ENCODE peak calls at places on chromosomes 7 and 10, in five cellular contexts. H is heart left ventricle; Y is aorta; E is CD8-positive, alpha-beta T cell; X is tibial artery. Q is an unnamed sample. For H3K36me3, the result is how much of the 10 kb centered on the place peaks cover.

GRCh38 chr7:15515201-15515777 is 46.5 kb downstream of the AGMO start:
- DNase-seq in H (no peak), E (no peak), Y (no peak), X (no peak), Q (no peak)

GRCh38 chr7:93140582-93141191 is 7.5 kb downstream of the SAMD9L start:
- DNase-seq in Y (no peak), X (no peak), E (no peak), H (no peak), Q (no peak)

GRCh38 chr7:31123317-31123716 is 71.2 kb downstream of the ADCYAP1R1 start:
- DNase-seq in X (no peak), Y (no peak), E (no peak), H (no peak), Q (peak)

GRCh38 chr7:111647881-111648280 is 85.6 kb upstream of the IMMP2L start:
- DNase-seq in E (no peak), H (no peak), Y (no peak), X (no peak), Q (no peak)

GRCh38 chr10:97327348-97328294 is 6.9 kb downstream of the FRAT2 start:
- DNase-seq in E (no peak), X (no peak), H (no peak), Y (no peak), Q (no peak)

GRCh38 chr7:45646996-45647411 is 72.8 kb downstream of the ADCY1 start:
- DNase-seq in E (no peak), Y (no peak), X (peak), H (peak), Q (no peak)

GRCh38 chr7:16989883-16990413 is 108.2 kb upstream of the AGR3 start:
- DNase-seq in X (peak), H (peak), E (no peak), Y (no peak), Q (no peak)

GRCh38 chr10:132963430-132963960 is 21.1 kb upstream of the CFAP46 start:
- DNase-seq in H (no peak), X (peak), Y (no peak), E (no peak), Q (no peak)

GRCh38 chr10:100748251-100749058 is 3.1 kb downstream of the PAX2 start:
- DNase-seq in H (no peak), Y (no peak), E (no peak), X (no peak), Q (no peak)

GRCh38 chr10:72322030-72322279 is 32.8 kb downstream of the DNAJB12 start:
- DNase-seq in X (no peak), Y (no peak), E (no peak), H (no peak), Q (no peak)

GRCh38 chr10:118870467-118871243 is 115.9 kb upstream of the CACUL1 start:
- DNase-seq in E (no peak), X (no peak), Y (no peak), H (peak), Q (peak)

GRCh38 chr7:39539816-39540215 is 26.4 kb upstream of the YAE1 start:
- DNase-seq in X (no peak), H (no peak), E (no peak), Y (no peak), Q (no peak)

GRCh38 chr7:35723011-35723410 is 28.1 kb upstream of the HERPUD2 start:
- DNase-seq in E (no peak), H (no peak), X (no peak), Y (no peak), Q (no peak)

GRCh38 chr10:71486465-71487114 is 89.9 kb downstream of the CDH23 start:
- DNase-seq in H (peak), X (no peak), E (peak), Y (no peak), Q (no peak)

GRCh38 chr10:58385784-58386112 is 538 bp downstream of the TFAM start:
- DNase-seq in X (no peak), Y (peak), H (no peak), E (no peak), Q (no peak)

GRCh38 chr10:126459878-126460481 is 71.7 kb upstream of the ADAM12 start:
- DNase-seq in X (no peak), H (no peak), E (no peak), Y (no peak), Q (peak)

GRCh38 chr7:121204537-121204936 is 124.3 kb upstream of the WNT16 start:
- DNase-seq in X (no peak), Y (no peak), E (no peak), H (peak), Q (no peak)

GRCh38 chr10:130869179-130869841 is 442.2 kb downstream of the TCERG1L start:
- DNase-seq in H (no peak), Y (no peak), E (no peak), X (no peak), Q (no peak)

GRCh38 chr10:31936933-31937332 is 8.3 kb upstream of the ARHGAP12 start:
- DNase-seq in H (no peak), E (no peak), X (no peak), Y (no peak), Q (no peak)

GRCh38 chr7:73342645-73343044 is 14.7 kb downstream of the FKBP6 start:
- DNase-seq in E (no peak), Y (no peak), H (no peak), X (no peak), Q (no peak)

GRCh38 chr7:149209518-149210269 is 14.3 kb downstream of the ZNF282 start:
- DNase-seq in E (peak), Y (no peak), X (no peak), H (no peak), Q (no peak)

GRCh38 chr10:129888784-129889616 is 75.1 kb downstream of the EBF3 start:
- DNase-seq in X (no peak), Y (peak), H (peak), E (peak), Q (no peak)

GRCh38 chr7:144787127-144787526 is 48.7 kb downstream of the TPK1 start:
- DNase-seq in Y (no peak), X (no peak), H (no peak), E (no peak), Q (no peak)

GRCh38 chr7:21624320-21624719 is 81.5 kb downstream of the DNAH11 start:
- DNase-seq in Y (no peak), E (no peak), X (no peak), H (no peak), Q (no peak)

GRCh38 chr10:119634219-119634544 is 17.0 kb upstream of the BAG3 start:
- DNase-seq in H (no peak), X (no peak), Y (no peak), E (no peak), Q (no peak)

GRCh38 chr10:33236916-33237315 is 97.6 kb downstream of the NRP1 start:
- DNase-seq in H (no peak), X (no peak), Y (no peak), E (no peak), Q (no peak)

GRCh38 chr10:13634207-13634606 is 47.4 kb downstream of the PRPF18 start:
- DNase-seq in X (no peak), H (no peak), Y (no peak), E (no peak), Q (no peak)

GRCh38 chr10:18224626-18225445 is 84.6 kb downstream of the CACNB2 start:
- DNase-seq in E (no peak), H (no peak), Y (no peak), X (no peak), Q (peak)

GRCh38 chr7:31776616-31777015 is 89.6 kb downstream of the PPP1R17 start:
- DNase-seq in Y (no peak), H (no peak), E (no peak), X (no peak), Q (no peak)

GRCh38 chr7:32500922-32501341 is 5.6 kb downstream of the AVL9 start:
- DNase-seq in X (no peak), Y (no peak), H (no peak), E (no peak), Q (peak)

GRCh38 chr7:135847242-135847641 is 98.6 kb upstream of the FAM180A start:
- DNase-seq in E (no peak), X (no peak), Y (no peak), H (no peak), Q (no peak)

GRCh38 chr7:44060948-44061644 is 4.3 kb downstream of the PGAM2 start:
- DNase-seq in X (peak), Y (peak), H (no peak), E (no peak), Q (no peak)

GRCh38 chr10:119005377-119006043 is 24.0 kb upstream of the NANOS1 start:
- DNase-seq in E (no peak), H (no peak), Y (no peak), X (no peak), Q (no peak)

GRCh38 chr7:109751241-109751640 is 1181.6 kb downstream of the DNAJB9 start:
- DNase-seq in H (no peak), E (no peak), Y (no peak), X (no peak), Q (no peak)

GRCh38 chr10:26215923-26216576 is 524 bp upstream of the GAD2 start:
- DNase-seq in X (no peak), Y (peak), H (peak), E (no peak), Q (peak)

GRCh38 chr7:375491-375821 is 85.5 kb downstream of the FOXL3 start:
- DNase-seq in Y (peak), H (peak), X (peak), E (peak), Q (no peak)

GRCh38 chr7:73941836-73942551 is 81.0 kb downstream of the TMEM270 start:
- DNase-seq in Y (no peak), E (no peak), X (no peak), H (no peak), Q (no peak)

GRCh38 chr7:123601530-123601929 is at the start of gene ASB15:
- DNase-seq in E (no peak), Y (no peak), H (peak), X (no peak), Q (no peak)

GRCh38 chr7:55515569-55516279 is 56.6 kb downstream of the VOPP1 start:
- DNase-seq in Y (no peak), E (no peak), X (no peak), H (no peak), Q (no peak)

DNA sequence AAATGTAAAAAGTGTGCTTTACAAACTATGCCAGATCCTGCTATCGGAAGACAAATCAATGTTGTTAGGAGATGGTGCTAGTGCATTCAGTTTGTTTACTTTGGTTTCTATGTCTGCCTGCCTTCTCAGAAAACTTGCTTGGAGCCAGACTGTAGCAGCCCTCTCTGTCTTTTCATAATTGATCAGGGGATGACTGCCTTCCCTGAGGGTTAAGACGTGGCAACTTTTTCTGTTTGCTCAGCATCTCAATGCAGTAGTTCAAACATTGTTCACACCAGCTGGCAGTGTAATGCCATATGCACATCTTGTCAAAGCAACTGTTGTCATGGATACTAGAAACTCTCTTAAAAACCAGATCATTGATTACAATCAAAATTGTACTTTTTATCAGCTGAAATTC is 118.5 kb downstream of the FOXP2 start:
- DNase-seq in X (no peak), H (no peak), E (no peak), Y (no peak), Q (no peak)
- H3K27ac ChIP-seq in X (no peak), H (no peak), E (no peak), Y (no peak), Q (no peak)

DNA sequence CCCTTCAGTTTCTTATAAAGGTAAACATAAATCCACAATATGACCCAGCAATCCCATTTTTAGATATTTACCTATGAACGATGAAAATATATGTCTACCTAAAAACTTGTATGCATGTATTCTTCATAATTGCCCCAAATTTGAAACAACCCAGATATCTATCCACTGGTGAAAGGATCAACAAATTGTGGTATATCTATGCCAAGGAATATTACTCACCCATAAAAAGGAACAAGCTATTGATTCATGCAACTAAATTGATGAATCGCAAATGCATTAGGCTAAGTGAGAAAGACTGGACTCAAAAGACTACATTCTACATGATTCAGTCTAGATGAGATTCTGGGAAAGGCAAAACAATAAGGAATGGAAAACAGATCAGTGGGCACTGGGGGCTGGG is 126.0 kb upstream of the BTBD16 start:
- DNase-seq in E (no peak), X (no peak), H (no peak), Y (no peak), Q (no peak)
- H3K36me3 ChIP-seq in E (under half), X (under half), H (under half), Y (under half), Q (under half)

DNA sequence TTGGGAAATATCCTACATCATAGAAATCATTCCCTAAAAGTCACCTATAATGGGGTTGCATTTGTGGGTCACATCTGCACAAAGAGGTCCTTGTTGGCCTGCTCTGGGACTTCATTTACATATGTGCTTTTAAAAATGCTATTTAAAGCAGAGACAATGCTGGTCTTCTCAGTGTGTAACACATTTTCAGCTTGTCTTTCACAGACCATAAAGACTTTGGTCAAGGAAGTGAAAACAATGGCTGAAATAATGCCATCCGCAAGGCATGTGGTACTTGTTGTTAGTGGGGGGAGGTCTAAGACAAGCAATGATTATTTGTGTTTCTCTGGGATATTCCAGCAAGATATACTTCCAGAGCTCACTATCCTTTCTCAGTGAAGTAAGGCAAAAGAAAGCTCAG is 84.6 kb upstream of the PDLIM1 start:
- DNase-seq in Y (no peak), X (no peak), E (no peak), H (no peak), Q (no peak)
- H3K27ac ChIP-seq in Y (peak), X (peak), E (no peak), H (peak), Q (no peak)

DNA sequence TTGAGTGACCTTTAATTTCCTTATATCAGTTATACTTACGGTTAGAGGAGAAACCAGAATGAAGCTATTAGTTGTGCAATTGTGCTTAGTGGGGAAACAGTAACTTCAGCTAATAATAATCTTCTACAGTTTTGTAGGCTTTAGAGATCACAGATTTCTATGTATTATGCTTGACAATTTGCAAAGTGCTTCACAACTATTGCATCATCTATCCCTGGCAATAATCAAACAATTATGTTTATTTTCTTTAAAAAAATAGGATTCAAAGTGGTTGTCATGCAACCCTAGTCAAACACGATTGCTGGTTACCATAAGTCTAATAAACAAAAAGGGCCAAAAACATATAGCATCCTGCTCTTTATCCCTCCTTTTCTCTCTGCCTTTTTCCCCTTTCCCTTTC is 530.3 kb downstream of the NXPH1 start:
- DNase-seq in Y (no peak), H (no peak), X (no peak), E (no peak), Q (no peak)
- H3K36me3 ChIP-seq in Y (under half), H (under half), X (under half), E (under half), Q (under half)

DNA sequence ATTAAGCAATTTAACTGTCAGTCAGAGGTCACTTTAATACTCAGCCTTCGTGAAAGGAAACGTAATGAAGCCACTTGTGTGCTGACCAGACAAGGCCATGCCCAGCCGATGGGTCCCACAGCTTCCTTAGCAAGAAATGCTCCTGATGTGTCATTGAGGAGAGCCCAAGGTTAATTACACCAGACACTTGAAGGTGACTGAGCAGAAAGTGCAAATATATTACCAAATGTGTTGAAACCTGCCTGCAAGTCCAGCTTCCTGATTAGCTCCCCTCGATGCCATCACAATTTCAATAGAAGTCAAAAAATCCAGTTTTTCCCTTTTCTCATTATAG is 151.5 kb upstream of the RSU1 start:
- DNase-seq in E (no peak), H (no peak), X (no peak), Y (no peak), Q (no peak)
- H3K27ac ChIP-seq in E (no peak), H (peak), X (peak), Y (peak), Q (peak)

GRCh38 chr7:25121599-25121998 is 3.5 kb downstream of the CYCS start:
- DNase-seq in E (no peak), H (no peak), Y (no peak), X (no peak), Q (no peak)

GRCh38 chr7:25119102-25119501 is 6.0 kb downstream of the CYCS start:
- DNase-seq in E (no peak), Y (no peak), H (no peak), X (no peak), Q (no peak)

GRCh38 chr7:25125137-25125946 is at the start of gene CYCS:
- DNase-seq in E (peak), Y (peak), X (peak), H (peak), Q (peak)

GRCh38 chr7:25124485-25125136 is 449 bp downstream of the CYCS start:
- DNase-seq in E (peak), Y (no peak), H (no peak), X (no peak), Q (no peak)

DNA sequence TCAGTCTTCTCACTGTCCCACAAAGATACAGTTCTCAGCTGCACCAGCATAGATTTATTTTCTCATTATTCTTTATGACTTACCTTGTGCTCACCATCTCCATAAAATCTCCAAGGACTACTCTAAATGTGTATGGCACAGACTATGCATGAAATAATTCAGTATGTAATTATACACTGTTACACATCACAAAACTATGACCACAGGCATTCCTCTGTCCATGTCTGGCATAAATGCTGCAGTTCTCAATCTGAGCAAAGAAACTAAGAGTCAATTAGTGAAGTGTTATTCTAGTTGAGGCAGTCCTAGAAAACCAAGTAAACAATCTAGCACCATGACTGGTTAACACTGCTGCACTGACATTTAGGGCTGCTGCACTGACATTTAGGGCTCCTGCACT is 2.7 kb downstream of the CYCS start:
- DNase-seq in Y (no peak), E (no peak), H (no peak), X (no peak), Q (no peak)
- H3K36me3 ChIP-seq in Y (under half), E (under half), H (under half), X (under half), Q (under half)

GRCh38 chr7:86942995-86943394 is 116.5 kb downstream of the ELAPOR2 start:
- DNase-seq in Y (no peak), E (no peak), X (no peak), H (no peak), Q (no peak)

GRCh38 chr7:86939197-86939814 is 120.1 kb downstream of the ELAPOR2 start:
- DNase-seq in E (peak), Y (no peak), X (no peak), H (peak), Q (no peak)

GRCh38 chr7:86947956-86948355 is 111.5 kb downstream of the ELAPOR2 start:
- DNase-seq in Y (no peak), E (no peak), X (no peak), H (no peak), Q (no peak)

GRCh38 chr7:86942081-86942480 is 117.4 kb downstream of the ELAPOR2 start:
- DNase-seq in H (no peak), X (no peak), E (no peak), Y (no peak), Q (no peak)

DNA sequence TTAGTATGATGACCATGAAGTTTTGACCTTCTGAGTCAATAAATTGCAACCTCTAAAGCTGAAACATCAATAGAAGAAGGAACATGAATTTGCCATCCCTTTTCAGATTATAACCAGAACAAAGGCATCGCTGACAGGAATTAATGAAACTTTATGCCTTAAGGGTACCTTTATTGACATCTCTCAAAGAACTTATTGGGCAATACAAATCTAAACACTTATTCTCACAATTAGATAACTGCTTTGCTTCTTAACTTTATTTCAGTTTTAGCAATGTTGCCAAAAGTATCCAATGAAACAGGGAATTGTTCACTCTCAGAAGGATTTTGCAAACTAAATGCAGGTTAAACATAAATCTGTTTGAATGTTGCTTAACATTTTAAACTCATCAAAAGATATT is 116.0 kb downstream of the ELAPOR2 start:
- DNase-seq in H (no peak), E (no peak), X (no peak), Y (no peak), Q (no peak)
- H3K27ac ChIP-seq in H (no peak), E (no peak), X (no peak), Y (no peak), Q (no peak)

Q was measured in esophagus muscularis mucosa.